ENCODE peak calls at places on chromosome 21, in six cellular contexts. M is central memory CD8-positive, alpha-beta T cell; V is activated naive CD4-positive, alpha-beta T cell treated with anti-CD3 and anti-CD28 coated beads, Interleukin-2, amount 10 ng/mL, durations not matched to agents 7 days and 5 days; X is adipocyte; S is natural killer cell; E is left colon. F is an unnamed sample.

GRCh38 chr21:43355925-43356289 is 71.0 kb downstream of the SIK1 start:
- DNase-seq in V (no peak), E (no peak), S (no peak), M (no peak), X (no peak), F (no peak)

GRCh38 chr21:46038871-46039397 is 57.4 kb downstream of the COL6A1 start:
- DNase-seq in E (no peak), S (no peak), V (no peak), X (peak), M (no peak), F (no peak)

GRCh38 chr21:45255381-45256020 is 32.2 kb downstream of the POFUT2 start:
- DNase-seq in V (peak), S (no peak), M (no peak), E (peak), X (no peak), F (peak)

GRCh38 chr21:45618287-45618686 is 25.2 kb upstream of the PCBP3 start:
- DNase-seq in S (no peak), X (no peak), M (no peak), E (no peak), V (no peak), F (no peak)

GRCh38 chr21:46423546-46424061 is 35.1 kb upstream of the DIP2A start:
- DNase-seq in V (no peak), X (no peak), M (no peak), S (no peak), E (no peak), F (no peak)

GRCh38 chr21:36606983-36607325 is 92.0 kb upstream of the SIM2 start:
- DNase-seq in X (no peak), S (no peak), M (no peak), E (no peak), V (no peak), F (no peak)

GRCh38 chr21:38839683-38840286 is 34.1 kb downstream of the ETS2 start:
- DNase-seq in V (no peak), S (no peak), E (no peak), M (peak), X (peak), F (no peak)

GRCh38 chr21:32770514-32771133 is 931 bp downstream of the PAXBP1 start:
- DNase-seq in X (no peak), M (no peak), V (no peak), E (no peak), S (no peak), F (no peak)

GRCh38 chr21:33751120-33751519 is 108.8 kb downstream of the ITSN1 start:
- DNase-seq in E (no peak), S (no peak), M (no peak), X (peak), V (no peak), F (no peak)

GRCh38 chr21:35026617-35027557 is 22.2 kb downstream of the RUNX1 start:
- DNase-seq in E (peak), V (peak), S (peak), X (no peak), M (peak), F (peak)

GRCh38 chr21:31204801-31205200 is 139.3 kb downstream of the TIAM1 start:
- DNase-seq in X (no peak), M (no peak), E (no peak), S (no peak), V (no peak), F (no peak)

GRCh38 chr21:40356644-40357043 is 489.4 kb downstream of the PCP4 start:
- DNase-seq in V (no peak), E (no peak), X (no peak), M (no peak), S (no peak), F (no peak)

GRCh38 chr21:35195232-35195631 is 146.1 kb upstream of the RUNX1 start:
- DNase-seq in X (no peak), M (no peak), S (no peak), E (no peak), V (no peak), F (no peak)

GRCh38 chr21:20551939-20552338 is 446.3 kb upstream of the NCAM2 start:
- DNase-seq in X (no peak), V (no peak), S (no peak), M (no peak), E (no peak), F (no peak)

GRCh38 chr21:38814126-38815059 is 8.7 kb downstream of the ETS2 start:
- DNase-seq in E (peak), V (no peak), M (no peak), X (no peak), S (no peak), F (no peak)

GRCh38 chr21:38223893-38224540 is 32.8 kb upstream of the KCNJ15 start:
- DNase-seq in M (no peak), V (no peak), X (peak), E (no peak), S (no peak), F (no peak)

GRCh38 chr21:33021667-33022066 is 4.1 kb upstream of the OLIG2 start:
- DNase-seq in X (no peak), E (no peak), V (no peak), S (no peak), M (no peak), F (no peak)

GRCh38 chr21:32940079-32941014 is 85.4 kb upstream of the OLIG2 start:
- DNase-seq in V (peak), E (peak), S (no peak), X (peak), M (peak), F (peak)

GRCh38 chr21:37176716-37177115 is 90.4 kb downstream of the VPS26C start:
- DNase-seq in X (no peak), S (no peak), E (no peak), M (no peak), V (no peak), F (no peak)

GRCh38 chr21:42471716-42472330 is 24.2 kb downstream of the RSPH1 start:
- DNase-seq in X (no peak), S (no peak), M (no peak), V (no peak), E (peak), F (no peak)

GRCh38 chr21:33070921-33071877 is 1.3 kb downstream of the OLIG1 start:
- DNase-seq in M (no peak), X (no peak), E (no peak), V (peak), S (no peak), F (no peak)

GRCh38 chr21:41581592-41582228 is 73.8 kb upstream of the TMPRSS2 start:
- DNase-seq in M (no peak), S (no peak), V (no peak), E (peak), X (no peak), F (no peak)

GRCh38 chr21:44405948-44406872 is 49.1 kb upstream of the LRRC3 start:
- DNase-seq in V (no peak), E (no peak), M (no peak), X (no peak), S (no peak), F (no peak)

GRCh38 chr21:44353200-44353970 is at the start of gene TRPM2:
- DNase-seq in E (peak), S (no peak), V (peak), X (peak), M (no peak), F (peak)

F was measured in activated CD4-positive, alpha-beta memory T cell treated with anti-CD3 and anti-CD28 coated beads, Interleukin-2, amount 10 ng/mL, durations not matched to agents 7 days and 5 days.